ENCODE peak calls at places on chromosomes 11 and 22, in four cellular contexts. T is tibial nerve, F is astrocyte, N is neural progenitor cell. U is an unnamed sample. For H3K9me3, the result is how much of the 10 kb centered on the place peaks cover.

GRCh38 chr22:46824348-46824909 is 62.0 kb downstream of the TBC1D22A start:
- DNase-seq in T (no peak), F (no peak), N (no peak), U (no peak)

GRCh38 chr11:66912361-66912760 is 45.8 kb downstream of the PC start:
- DNase-seq in T (no peak), F (no peak), N (no peak), U (no peak)

GRCh38 chr22:41801886-41802285 is 1.4 kb downstream of the CCDC134 start:
- DNase-seq in T (no peak), F (no peak), N (no peak), U (no peak)

GRCh38 chr11:71466358-71466757 is 13.4 kb downstream of the NADSYN1 start:
- DNase-seq in T (no peak), F (no peak), N (no peak), U (no peak)

GRCh38 chr11:20259506-20259905 is 99.2 kb upstream of the DBX1 start:
- DNase-seq in T (no peak), F (peak), N (no peak), U (no peak)

GRCh38 chr22:48954781-48955311 is 872.8 kb downstream of the BRD1 start:
- DNase-seq in T (no peak), F (no peak), N (no peak), U (peak)

GRCh38 chr11:83971063-83971462 is 684.9 kb upstream of the CCDC90B start:
- DNase-seq in T (no peak), F (peak), N (no peak), U (no peak)

GRCh38 chr11:67013511-67014045 is 9.4 kb upstream of the SYT12 start:
- DNase-seq in T (no peak), F (no peak), N (no peak), U (no peak)

GRCh38 chr11:74001822-74002286 is 7.0 kb downstream of the UCP3 start:
- DNase-seq in T (no peak), F (no peak), N (no peak), U (no peak)

GRCh38 chr11:68148071-68148805 is 27.1 kb upstream of the CHKA start:
- DNase-seq in T (no peak), F (no peak), N (no peak), U (no peak)

GRCh38 chr11:107218123-107219084 is 200.1 kb upstream of the GUCY1A2 start:
- DNase-seq in T (no peak), F (no peak), N (peak), U (no peak)

GRCh38 chr11:123640677-123641494 is 13.5 kb downstream of the SCN3B start:
- DNase-seq in T (no peak), F (no peak), N (peak), U (no peak)

GRCh38 chr11:77879218-77879617 is 58.3 kb downstream of the AAMDC start:
- DNase-seq in T (peak), F (no peak), N (no peak), U (peak)

GRCh38 chr11:4697583-4697982 is at the start of gene OR51E2:
- DNase-seq in T (no peak), F (peak), N (peak), U (no peak)

GRCh38 chr11:35389897-35390462 is 29.4 kb downstream of the SLC1A2 start:
- DNase-seq in T (no peak), F (no peak), N (no peak), U (no peak)

GRCh38 chr22:41917906-41918791 is 3.3 kb upstream of the SHISA8 start:
- DNase-seq in T (peak), F (peak), N (no peak), U (no peak)

GRCh38 chr22:30920407-30920806 is 48.2 kb downstream of the MORC2 start:
- DNase-seq in T (peak), F (peak), N (peak), U (peak)

GRCh38 chr11:7582338-7582985 is 68.7 kb downstream of the PPFIBP2 start:
- DNase-seq in T (peak), F (no peak), N (no peak), U (peak)

GRCh38 chr11:7584910-7585309 is 71.1 kb downstream of the PPFIBP2 start:
- DNase-seq in T (no peak), F (no peak), N (no peak), U (no peak)

GRCh38 chr11:7583248-7583647 is 69.4 kb downstream of the PPFIBP2 start:
- DNase-seq in T (no peak), F (no peak), N (no peak), U (no peak)

GRCh38 chr11:7587712-7588111 is 73.9 kb downstream of the PPFIBP2 start:
- DNase-seq in T (no peak), F (no peak), N (no peak), U (no peak)

GRCh38 chr11:7585816-7586215 is 72.0 kb downstream of the PPFIBP2 start:
- DNase-seq in T (no peak), F (no peak), N (no peak), U (no peak)
- H3K4me3 ChIP-seq in T (no peak), F (no peak), N (no peak), U (no peak)

GRCh38 chr11:119377112-119377901 is 4.2 kb downstream of the USP2 start:
- DNase-seq in T (no peak), F (no peak), N (no peak), U (no peak)
- H3K27ac ChIP-seq in T (peak), F (no peak), N (no peak), U (peak)

GRCh38 chr11:134730596-134731538 is 318.8 kb upstream of the B3GAT1 start:
- DNase-seq in T (no peak), F (no peak), N (no peak), U (no peak)
- H3K9me3 ChIP-seq in T (under half), F (under half), N (under half), U (under half)

GRCh38 chr11:32183512-32183911 is 92.6 kb downstream of the RCN1 start:
- DNase-seq in T (no peak), F (no peak), N (no peak), U (no peak)

GRCh38 chr11:32173435-32173834 is 82.6 kb downstream of the RCN1 start:
- DNase-seq in T (peak), F (peak), N (peak), U (peak)

GRCh38 chr11:32176223-32176811 is 85.4 kb downstream of the RCN1 start:
- DNase-seq in T (peak), F (peak), N (peak), U (peak)

GRCh38 chr11:32173977-32174376 is 83.1 kb downstream of the RCN1 start:
- DNase-seq in T (no peak), F (no peak), N (no peak), U (no peak)

DNA sequence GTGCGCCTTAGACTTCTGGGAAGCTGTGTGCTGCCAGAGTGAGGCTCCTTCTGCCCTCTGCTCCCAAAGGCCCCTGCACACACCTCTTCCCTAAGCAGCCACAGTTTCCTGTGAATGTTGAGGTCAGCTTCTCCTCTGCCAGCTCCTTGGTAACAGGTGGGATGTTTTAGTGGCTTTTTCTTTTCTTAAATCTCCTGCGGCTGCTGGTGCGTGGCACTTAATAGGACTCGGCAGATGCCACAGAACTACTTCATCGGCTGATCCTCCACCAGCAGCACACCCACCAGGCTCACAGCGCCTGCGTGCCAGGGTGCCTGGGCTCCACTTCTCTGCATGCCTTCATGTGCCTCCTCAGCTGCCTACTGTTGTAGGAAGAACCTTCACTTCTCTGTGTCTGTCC is 87.8 kb downstream of the RCN1 start:
- DNase-seq in T (no peak), F (no peak), N (no peak), U (no peak)
- H3K4me3 ChIP-seq in T (no peak), F (no peak), N (no peak), U (no peak)

GRCh38 chr11:23123766-23124165 is 263.5 kb upstream of the CCDC179 start:
- DNase-seq in T (no peak), F (peak), N (no peak), U (no peak)
- H3K27ac ChIP-seq in T (no peak), F (no peak), N (no peak), U (no peak)